ENCODE peak calls at places on chromosomes 2 and 18, in five cellular contexts. N, W, O, K and I are unnamed samples.

GRCh38 chr2:1081411-1082225 is 131.0 kb downstream of the SNTG2 start:
- DNase-seq in N (no peak), W (no peak), O (no peak), K (no peak), I (no peak)

GRCh38 chr2:120499784-120500495 is 154.0 kb downstream of the INHBB start:
- DNase-seq in N (no peak), W (no peak), O (peak), K (no peak), I (no peak)

GRCh38 chr2:149598014-149598395 is 10.4 kb upstream of the MMADHC start:
- DNase-seq in N (no peak), W (no peak), O (no peak), K (no peak), I (peak)

GRCh38 chr18:13026583-13027270 is 35.6 kb downstream of the CEP192 start:
- DNase-seq in N (no peak), W (no peak), O (no peak), K (no peak), I (no peak)

GRCh38 chr2:174681983-174682577 is 82.2 kb downstream of the CHRNA1 start:
- DNase-seq in N (no peak), W (no peak), O (no peak), K (no peak), I (peak)

GRCh38 chr18:36402765-36403396 is 105.4 kb downstream of the FHOD3 start:
- DNase-seq in N (no peak), W (no peak), O (no peak), K (no peak), I (peak)

GRCh38 chr2:38301340-38301968 is 75.6 kb downstream of the ATL2 start:
- DNase-seq in N (no peak), W (no peak), O (no peak), K (peak), I (no peak)

GRCh38 chr2:31051213-31052185 is 86.7 kb downstream of the GALNT14 start:
- DNase-seq in N (no peak), W (no peak), O (no peak), K (no peak), I (no peak)

GRCh38 chr2:70995227-70995729 is 605 bp upstream of the TEX261 start:
- DNase-seq in N (no peak), W (no peak), O (peak), K (no peak), I (peak)
- TF ChIP-seq SUZ12 in N (no peak), W (no peak), O (no peak), K (no peak), I (no peak)

GRCh38 chr18:44723366-44723765 is 42.7 kb downstream of the SETBP1 start:
- DNase-seq in N (no peak), W (no peak), O (no peak), K (no peak), I (no peak)

GRCh38 chr18:44727291-44727690 is 46.6 kb downstream of the SETBP1 start:
- DNase-seq in N (no peak), W (no peak), O (no peak), K (no peak), I (no peak)

GRCh38 chr18:44723973-44724778 is 43.5 kb downstream of the SETBP1 start:
- DNase-seq in N (no peak), W (no peak), O (no peak), K (no peak), I (no peak)

GRCh38 chr18:44729631-44730101 is 49.0 kb downstream of the SETBP1 start:
- DNase-seq in N (no peak), W (no peak), O (no peak), K (no peak), I (no peak)

DNA sequence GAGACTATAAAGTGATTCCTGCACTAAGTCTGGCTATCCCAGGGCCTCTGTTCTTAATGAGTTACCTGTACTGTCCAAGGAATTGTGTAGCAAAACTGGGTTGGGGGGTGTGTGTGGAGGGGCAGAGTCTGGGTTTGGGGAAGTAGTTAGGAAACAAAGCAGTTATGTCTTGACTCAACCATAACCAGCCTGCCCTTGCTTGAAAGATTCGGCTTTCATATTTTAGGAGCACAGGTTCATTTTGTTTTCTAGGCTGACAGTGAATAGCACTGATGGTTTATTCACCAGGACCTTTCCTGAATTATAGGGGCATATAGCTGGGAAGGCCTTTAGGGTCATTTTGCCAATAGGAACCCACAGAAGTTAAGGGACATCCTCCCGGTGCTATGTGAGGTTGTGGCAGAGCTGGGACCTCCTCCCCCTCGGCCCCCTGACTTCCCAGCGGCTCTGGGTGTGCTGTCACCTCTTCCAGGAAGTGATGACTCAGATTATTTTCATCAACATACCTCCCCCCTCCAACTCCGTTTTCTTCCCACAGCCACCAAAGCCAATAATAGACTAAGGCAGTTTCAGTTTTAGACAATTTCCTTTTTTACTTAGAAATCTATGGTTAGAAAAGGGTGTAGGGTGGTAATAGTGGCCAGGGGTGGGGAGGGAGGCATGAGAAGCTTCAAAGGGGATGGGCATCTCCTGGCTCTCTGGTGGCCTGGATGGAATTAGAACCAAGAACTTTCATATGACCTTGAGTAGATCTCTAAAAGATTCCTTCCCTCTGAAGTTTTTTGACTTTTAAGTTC is 44.8 kb downstream of the SETBP1 start:
- DNase-seq in N (no peak), W (no peak), O (no peak), K (peak), I (no peak)
- TF ChIP-seq SUZ12 in N (no peak), W (no peak), O (no peak), K (no peak), I (no peak)

GRCh38 chr2:33521791-33522281 is 45.4 kb downstream of the RASGRP3 start:
- DNase-seq in N (no peak), W (no peak), O (no peak), K (no peak), I (no peak)
- TF ChIP-seq SUZ12 in N (no peak), W (no peak), O (no peak), K (no peak), I (no peak)

GRCh38 chr2:10141736-10142639 is 19.4 kb downstream of the RRM2 start:
- DNase-seq in N (no peak), W (no peak), O (no peak), K (no peak), I (peak)
- TF ChIP-seq SUZ12 in N (no peak), W (no peak), O (no peak), K (no peak), I (no peak)

DNA sequence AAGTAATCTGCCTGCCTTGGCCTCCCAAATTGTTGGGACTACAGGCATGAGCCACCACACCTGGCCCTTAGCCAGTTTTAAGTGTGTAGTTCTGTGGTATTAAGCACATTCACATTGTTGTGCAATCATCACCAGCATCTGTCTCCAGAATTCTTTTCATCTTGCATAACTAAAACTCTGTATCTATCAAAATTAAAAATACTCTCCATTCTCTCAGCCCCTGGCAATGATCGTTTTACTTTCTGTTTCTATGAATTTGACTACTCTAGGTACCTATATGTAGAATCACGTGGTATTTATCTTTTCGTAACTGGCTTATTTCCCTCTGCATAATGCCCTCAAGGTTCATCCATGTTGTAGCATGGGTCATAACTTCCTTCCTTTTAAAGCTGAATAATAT is 45.5 kb upstream of the CAVIN2 start:
- DNase-seq in N (no peak), W (no peak), O (no peak), K (no peak), I (no peak)
- TF ChIP-seq SUZ12 in N (no peak), W (no peak), O (no peak), K (no peak), I (no peak)

GRCh38 chr18:62514570-62514969 is 8.3 kb upstream of the ZCCHC2 start:
- DNase-seq in N (no peak), W (no peak), O (no peak), K (no peak), I (no peak)

GRCh38 chr18:62512996-62513395 is 9.8 kb upstream of the ZCCHC2 start:
- DNase-seq in N (no peak), W (no peak), O (no peak), K (no peak), I (no peak)

GRCh38 chr18:62510744-62511143 is 12.1 kb upstream of the ZCCHC2 start:
- DNase-seq in N (no peak), W (no peak), O (peak), K (no peak), I (no peak)

GRCh38 chr18:62509779-62510178 is 13.0 kb upstream of the ZCCHC2 start:
- DNase-seq in N (no peak), W (no peak), O (peak), K (no peak), I (no peak)

GRCh38 chr18:62512532-62512931 is 10.3 kb upstream of the ZCCHC2 start:
- DNase-seq in N (no peak), W (no peak), O (no peak), K (no peak), I (no peak)
- TF ChIP-seq SUZ12 in N (no peak), W (no peak), O (no peak), K (no peak), I (no peak)

GRCh38 chr18:40687401-40687800 is 1267.6 kb upstream of the PIK3C3 start:
- DNase-seq in N (no peak), W (no peak), O (no peak), K (no peak), I (no peak)

GRCh38 chr18:40695526-40695925 is 1259.5 kb upstream of the PIK3C3 start:
- DNase-seq in N (no peak), W (no peak), O (no peak), K (no peak), I (no peak)

GRCh38 chr18:40698129-40698528 is 1256.9 kb upstream of the PIK3C3 start:
- DNase-seq in N (no peak), W (no peak), O (no peak), K (no peak), I (no peak)

GRCh38 chr18:40690062-40690461 is 1265.0 kb upstream of the PIK3C3 start:
- DNase-seq in N (no peak), W (no peak), O (no peak), K (no peak), I (no peak)

DNA sequence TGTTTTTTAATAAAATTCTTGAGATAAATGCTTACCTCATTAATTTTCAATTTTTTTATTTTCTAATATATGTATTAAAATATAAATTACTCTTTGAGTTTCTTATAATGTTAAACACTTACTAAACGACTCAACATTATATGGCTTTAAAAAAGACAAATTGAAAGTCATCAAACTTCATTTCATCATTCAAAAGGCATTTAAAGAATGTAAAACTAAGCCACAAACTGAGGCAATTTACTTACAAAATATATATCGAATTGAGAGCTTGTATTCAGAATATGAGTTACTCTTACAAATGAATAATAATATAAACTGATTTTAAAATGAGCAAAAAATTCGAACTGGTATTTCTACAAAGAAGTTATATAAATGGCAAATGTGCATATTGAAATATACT is 1262.2 kb upstream of the PIK3C3 start:
- DNase-seq in N (no peak), W (no peak), O (no peak), K (no peak), I (no peak)
- TF ChIP-seq SUZ12 in N (no peak), W (no peak), O (no peak), K (no peak), I (no peak)